ENCODE peak calls at places on chromosomes 7 and 10, in eight cellular contexts. E is brain microvascular endothelial cell; S is RPMI8226; L is cardiac fibroblast; K is HS-27A; M is naive thymus-derived CD4-positive, alpha-beta T cell; T is C1 segment of cervical spinal cord; W is stimulated activated CD4-positive, alpha-beta T cell treated with anti-CD3 and anti-CD28 coated beads, Interleukin-1b, Interleukin-23, amount 100 ng/mL, for 24 hours. B is an unnamed sample.

GRCh38 chr7:152968003-152968402 is 208.5 kb downstream of the ACTR3B start:
- DNase-seq in K (no peak), S (peak), M (no peak), T (no peak), L (peak), E (no peak), W (no peak), B (no peak)

GRCh38 chr7:116280803-116281202 is 70.5 kb downstream of the TES start:
- DNase-seq in S (no peak), E (no peak), W (no peak), M (no peak), K (no peak), L (no peak), T (no peak), B (no peak)

GRCh38 chr10:132861884-132862461 is 76.0 kb upstream of the NKX6-2 start:
- DNase-seq in K (no peak), L (no peak), W (no peak), S (peak), E (no peak), T (no peak), M (no peak), B (no peak)

GRCh38 chr7:132516042-132516840 is 60.0 kb downstream of the PLXNA4 start:
- DNase-seq in K (no peak), T (no peak), E (peak), L (peak), S (no peak), W (no peak), M (no peak), B (no peak)

GRCh38 chr10:2508971-2509605 is 558.3 kb upstream of the PFKP start:
- DNase-seq in M (no peak), W (no peak), T (no peak), K (no peak), S (no peak), E (peak), L (peak), B (no peak)

GRCh38 chr7:157558875-157559595 is 222.2 kb downstream of the DNAJB6 start:
- DNase-seq in K (no peak), M (no peak), E (no peak), T (no peak), L (no peak), S (no peak), W (no peak), B (no peak)

GRCh38 chr10:123967626-123968243 is 76.1 kb upstream of the CPXM2 start:
- DNase-seq in E (peak), L (peak), K (no peak), W (peak), T (peak), S (peak), M (peak), B (no peak)

GRCh38 chr7:112362053-112362650 is 88.1 kb upstream of the IFRD1 start:
- DNase-seq in M (no peak), W (no peak), S (no peak), K (no peak), L (no peak), T (no peak), E (no peak), B (no peak)

GRCh38 chr7:85030893-85031292 is 156.0 kb downstream of the SEMA3D start:
- DNase-seq in E (peak), W (no peak), S (peak), T (no peak), L (peak), M (no peak), K (peak), B (peak)

GRCh38 chr7:109844362-109844761 is 1246.6 kb upstream of the LRRN3 start:
- DNase-seq in K (no peak), W (no peak), T (no peak), M (peak), L (peak), E (peak), S (peak), B (no peak)

GRCh38 chr7:366171-366916 is 76.4 kb downstream of the FOXL3 start:
- DNase-seq in W (no peak), M (no peak), K (no peak), E (peak), S (no peak), T (peak), L (peak), B (no peak)

GRCh38 chr10:113216068-113216467 is 266.0 kb downstream of the TCF7L2 start:
- DNase-seq in W (no peak), M (no peak), S (peak), L (no peak), T (no peak), E (no peak), K (no peak), B (no peak)

GRCh38 chr7:157612009-157612663 is 275.3 kb downstream of the DNAJB6 start:
- DNase-seq in K (no peak), M (no peak), L (no peak), S (no peak), E (no peak), W (no peak), T (no peak), B (no peak)

GRCh38 chr7:41029072-41029492 is 673.8 kb downstream of the INHBA start:
- DNase-seq in W (no peak), T (no peak), E (peak), K (peak), M (no peak), L (peak), S (no peak), B (peak)

GRCh38 chr7:25619963-25620799 is 391.9 kb upstream of the NPVF start:
- DNase-seq in M (peak), L (peak), K (no peak), W (no peak), T (no peak), E (no peak), S (no peak), B (no peak)

GRCh38 chr10:31838709-31839108 is 89.9 kb downstream of the ARHGAP12 start:
- DNase-seq in W (no peak), L (no peak), S (no peak), T (no peak), M (no peak), E (no peak), K (no peak), B (no peak)

GRCh38 chr10:25157650-25158049 is 17.2 kb upstream of the GPR158 start:
- DNase-seq in K (no peak), E (no peak), S (no peak), T (no peak), L (no peak), M (no peak), W (no peak), B (no peak)

GRCh38 chr10:106618611-106619010 is 545.9 kb downstream of the SORCS1 start:
- DNase-seq in S (no peak), E (no peak), M (no peak), T (no peak), K (no peak), L (no peak), W (no peak), B (no peak)

GRCh38 chr10:101310528-101311439 is 43.2 kb upstream of the BTRC start:
- DNase-seq in L (no peak), M (no peak), W (no peak), E (peak), K (no peak), S (no peak), T (no peak), B (no peak)

GRCh38 chr10:99235469-99235871 is at the start of gene HPSE2:
- DNase-seq in W (no peak), S (no peak), M (no peak), E (no peak), L (no peak), T (no peak), K (no peak), B (no peak)

GRCh38 chr10:35005868-35006267 is 84.3 kb downstream of the CUL2 start:
- DNase-seq in E (peak), W (no peak), K (peak), S (no peak), M (no peak), L (peak), T (no peak), B (peak)

GRCh38 chr7:55080000-55080629 is 61.3 kb downstream of the EGFR start:
- DNase-seq in W (no peak), M (no peak), T (no peak), L (no peak), K (no peak), E (no peak), S (no peak), B (no peak)

GRCh38 chr10:62071846-62072281 is 170.4 kb downstream of the ARID5B start:
- DNase-seq in S (no peak), E (no peak), T (no peak), W (no peak), M (no peak), K (no peak), L (peak), B (no peak)

GRCh38 chr7:41816111-41816510 is 113.2 kb upstream of the INHBA start:
- DNase-seq in L (no peak), K (no peak), W (no peak), S (peak), T (no peak), M (no peak), E (no peak), B (no peak)

GRCh38 chr10:114295393-114295792 is 56.3 kb downstream of the VWA2 start:
- DNase-seq in W (no peak), L (no peak), E (no peak), S (no peak), T (no peak), M (no peak), K (no peak), B (no peak)

GRCh38 chr7:117019287-117019686 is 66.0 kb downstream of the ST7 start:
- DNase-seq in M (no peak), S (no peak), E (no peak), W (no peak), L (no peak), T (no peak), K (no peak), B (no peak)

GRCh38 chr10:103291588-103291987 is 14.7 kb downstream of the INA start:
- DNase-seq in L (no peak), M (no peak), W (no peak), S (no peak), E (no peak), K (no peak), T (no peak), B (no peak)

GRCh38 chr7:30510124-30511074 is 5.8 kb upstream of the GGCT start:
- DNase-seq in T (no peak), L (peak), K (no peak), E (no peak), S (peak), M (peak), W (peak), B (no peak)